ENCODE peak calls at places on chromosomes 13 and 19, in seven cellular contexts. Y, X, Q, S, M, F and R are unnamed samples.

GRCh38 chr19:10044390-10044789 is 31.1 kb downstream of the RDH8 start:
- DNase-seq in Y (no peak), X (no peak), Q (no peak), S (no peak), M (no peak), F (no peak), R (no peak)

GRCh38 chr19:51198641-51199040 is 26.2 kb upstream of the CD33 start:
- DNase-seq in Y (no peak), X (no peak), Q (no peak), S (no peak), M (no peak), F (no peak), R (no peak)

GRCh38 chr19:56966225-56966696 is 125.7 kb upstream of the PEG3 start:
- DNase-seq in Y (peak; percentile 33), X (no peak), Q (no peak), S (no peak), M (no peak), F (no peak), R (no peak)

GRCh38 chr19:7703332-7703731 is 1.4 kb upstream of the FCER2 start:
- DNase-seq in Y (peak; percentile 36), X (no peak), Q (no peak), S (no peak), M (no peak), F (no peak), R (no peak)

GRCh38 chr19:5718579-5719273 is 1.2 kb downstream of the LONP1 start:
- DNase-seq in Y (no peak), X (peak; percentile 30), Q (no peak), S (peak; percentile 84), M (peak; percentile 91), F (no peak), R (peak; percentile 23)

GRCh38 chr13:94657167-94657566 is 55.2 kb downstream of the SOX21 start:
- DNase-seq in Y (no peak), X (no peak), Q (no peak), S (no peak), M (peak; percentile 57), F (no peak), R (no peak)

GRCh38 chr19:35184267-35184666 is 29.7 kb downstream of the FXYD5 start:
- DNase-seq in Y (no peak), X (no peak), Q (no peak), S (no peak), M (no peak), F (no peak), R (no peak)

GRCh38 chr13:109981000-109981399 is 194.6 kb upstream of the IRS2 start:
- DNase-seq in Y (no peak), X (no peak), Q (no peak), S (no peak), M (no peak), F (no peak), R (no peak)

GRCh38 chr13:36769126-36769525 is 49.9 kb upstream of the RFXAP start:
- DNase-seq in Y (no peak), X (no peak), Q (no peak), S (no peak), M (no peak), F (no peak), R (no peak)

GRCh38 chr19:44002566-44003460 is at the start of gene ZNF230:
- DNase-seq in Y (peak; percentile 24), X (peak; percentile 86), Q (peak; percentile 77), S (peak; percentile 97), M (peak; percentile 95), F (peak; percentile 97), R (peak; percentile 91)

GRCh38 chr19:16200038-16200775 is 2.5 kb downstream of the AP1M1 start:
- DNase-seq in Y (no peak), X (no peak), Q (no peak), S (peak; percentile 71), M (peak; percentile 33), F (no peak), R (no peak)

GRCh38 chr19:17415107-17415506 is 4.7 kb upstream of the MVB12A start:
- DNase-seq in Y (no peak), X (no peak), Q (no peak), S (no peak), M (no peak), F (peak; percentile 50), R (no peak)

GRCh38 chr13:64810701-64811258 is 2419.4 kb downstream of the PCDH9 start:
- DNase-seq in Y (no peak), X (no peak), Q (no peak), S (no peak), M (peak; percentile 29), F (no peak), R (no peak)

GRCh38 chr13:54637377-54637776 is 1608.8 kb downstream of the OLFM4 start:
- DNase-seq in Y (no peak), X (peak; percentile 72), Q (no peak), S (no peak), M (no peak), F (peak; percentile 56), R (peak; percentile 62)

GRCh38 chr13:105519766-105520165 is 1015.7 kb downstream of the EFNB2 start:
- DNase-seq in Y (no peak), X (no peak), Q (no peak), S (no peak), M (no peak), F (no peak), R (no peak)

DNA sequence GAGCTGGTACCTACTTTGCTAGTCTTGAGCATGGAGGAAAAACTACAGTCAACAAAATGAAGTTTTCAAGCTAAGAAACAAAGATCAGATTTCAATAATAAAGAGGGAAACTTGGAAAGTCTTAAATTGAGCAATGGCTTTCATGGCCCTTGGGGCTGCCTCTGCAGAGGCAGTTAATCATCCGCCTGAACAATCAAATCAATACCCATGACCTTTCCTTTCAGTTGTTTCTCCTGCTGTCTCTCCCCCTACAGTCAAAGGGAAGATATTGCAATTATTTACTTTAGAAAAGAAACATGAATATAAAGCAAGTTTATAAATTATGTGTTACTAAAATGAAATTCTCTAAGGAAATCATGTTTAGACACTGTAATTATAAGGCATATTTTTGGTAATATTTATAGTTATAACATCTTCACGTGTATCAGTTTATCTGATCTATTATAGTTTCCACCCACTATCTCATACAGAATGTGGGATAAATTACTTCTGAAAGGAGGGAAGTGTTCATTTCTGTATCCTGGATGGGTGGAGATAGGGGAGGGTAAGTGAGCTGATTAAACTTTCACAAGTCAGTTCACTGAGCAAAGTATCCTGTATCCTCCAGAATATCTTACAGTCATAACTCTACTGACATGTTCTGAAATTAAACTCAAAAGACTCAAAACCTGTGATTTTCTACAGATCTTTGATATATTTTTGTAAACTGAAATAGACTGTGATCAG is 72.4 kb upstream of the TSC22D1 start:
- DNase-seq in Y (no peak), X (no peak), Q (no peak), S (no peak), M (no peak), F (no peak), R (no peak)
- TF ChIP-seq CTCF in Y (no peak), X (peak; percentile 54), Q (no peak), S (no peak), M (peak; percentile 21), F (peak; percentile 52), R (peak; percentile 30)

GRCh38 chr19:22532388-22533310 is 101.5 kb upstream of the ZNF492 start:
- DNase-seq in Y (peak; percentile 85), X (no peak), Q (peak; percentile 86), S (no peak), M (no peak), F (no peak), R (no peak)
- H3K4me3 ChIP-seq in Y (no peak overlapping the region), X (no peak overlapping the region), Q (peak overlapping the region; percentile 75), S (no peak overlapping the region), M (no peak overlapping the region), F (no peak overlapping the region), R (no peak overlapping the region)

GRCh38 chr19:40445006-40445312 is 824 bp upstream of the SERTAD3 start:
- DNase-seq in Y (no peak), X (no peak), Q (no peak), S (no peak), M (no peak), F (no peak), R (no peak)

GRCh38 chr19:40445637-40445944 is 1.5 kb upstream of the SERTAD3 start:
- DNase-seq in Y (no peak), X (no peak), Q (no peak), S (no peak), M (no peak), F (no peak), R (no peak)

GRCh38 chr19:40443930-40444180 is 280 bp downstream of the SERTAD3 start:
- DNase-seq in Y (no peak), X (no peak), Q (no peak), S (no peak), M (no peak), F (no peak), R (no peak)

GRCh38 chr19:40443131-40443929 is 805 bp downstream of the SERTAD3 start:
- DNase-seq in Y (peak; percentile 97), X (peak; percentile 98), Q (peak; percentile 100), S (peak; percentile 100), M (peak; percentile 100), F (peak; percentile 100), R (peak; percentile 99)

GRCh38 chr19:40444181-40445005 is at the start of gene SERTAD3:
- DNase-seq in Y (peak; percentile 99), X (peak; percentile 74), Q (peak; percentile 94), S (peak; percentile 94), M (peak; percentile 91), F (peak; percentile 99), R (peak; percentile 78)
- TF ChIP-seq CTCF in Y (peak; percentile 17), X (peak; percentile 34), Q (peak; percentile 28), S (no peak), M (peak; percentile 38), F (peak; percentile 43), R (peak; percentile 26)

DNA sequence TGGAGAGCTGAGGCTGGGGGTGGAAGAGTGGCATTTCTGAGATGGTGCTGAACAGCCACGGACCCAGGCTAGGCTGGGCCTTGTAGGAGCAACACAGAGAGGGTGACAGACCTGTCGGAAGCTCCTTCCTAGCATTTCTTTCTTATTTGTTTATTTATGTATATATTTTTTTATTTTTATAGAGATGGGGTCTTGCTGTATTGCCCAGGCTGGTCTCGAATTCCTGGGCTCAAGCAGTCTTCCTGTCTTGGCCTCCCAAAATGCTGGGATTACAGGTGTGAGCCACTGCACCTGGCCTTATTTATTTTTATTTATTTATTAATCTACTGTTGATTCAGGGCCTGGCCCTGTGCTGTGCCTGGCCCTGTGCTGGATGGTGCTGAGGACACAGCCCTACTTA is 6.5 kb downstream of the CIC start:
- DNase-seq in Y (no peak), X (no peak), Q (no peak), S (no peak), M (no peak), F (no peak), R (no peak)
- H3K4me3 ChIP-seq in Y (no peak overlapping the region), X (no peak overlapping the region), Q (no peak overlapping the region), S (no peak overlapping the region), M (no peak overlapping the region), F (no peak overlapping the region), R (no peak overlapping the region)

GRCh38 chr19:19515764-19516519 is at the start of gene NDUFA13:
- DNase-seq in Y (peak; percentile 90), X (peak; percentile 53), Q (peak; percentile 65), S (peak; percentile 93), M (peak; percentile 90), F (peak; percentile 95), R (peak; percentile 81)
- TF ChIP-seq CTCF in Y (no peak), X (no peak), Q (no peak), S (no peak), M (no peak), F (peak; percentile 24), R (no peak)

DNA sequence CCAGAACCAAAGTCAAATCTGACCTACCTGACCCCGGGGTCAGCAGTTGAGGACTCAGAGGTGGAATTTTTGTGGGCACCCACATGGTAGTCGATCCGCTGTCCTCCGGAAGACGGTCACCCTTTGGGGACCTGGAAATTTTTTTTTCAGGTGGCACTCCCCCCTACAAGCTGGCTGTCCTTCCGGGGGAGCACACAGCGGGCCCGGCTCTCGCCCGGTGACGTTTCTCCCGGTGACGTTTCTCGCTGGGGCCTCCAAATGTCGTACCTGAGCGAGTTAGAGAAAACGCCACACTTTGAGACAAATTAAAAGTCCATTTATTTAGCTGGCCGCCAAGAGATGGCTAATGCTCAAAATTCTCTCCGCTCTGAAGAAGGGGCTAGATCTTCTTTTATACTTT is 48.8 kb downstream of the ZFP14 start:
- DNase-seq in Y (peak; percentile 52), X (no peak), Q (no peak), S (no peak), M (no peak), F (no peak), R (no peak)
- H3K4me3 ChIP-seq in Y (no peak overlapping the region), X (peak overlapping the region; percentile 87), Q (no peak overlapping the region), S (no peak overlapping the region), M (no peak overlapping the region), F (peak overlapping the region; percentile 75), R (no peak overlapping the region)